ENCODE peak calls at places on chromosomes 3 and 15, in ten cellular contexts. One of them, this sample, is unnamed.

GRCh38 chr3:138670409-138670808 is 61.8 kb downstream of the FAIM start:
- DNase-seq in body of pancreas: peak
- DNase-seq in BE2C: no peak
- DNase-seq in activated CD8-positive, alpha-beta T cell treated with anti-CD3 and anti-CD28 coated beads for 36 hours: no peak
- DNase-seq in foreskin fibroblast: no peak
- DNase-seq in mucosa of descending colon: peak
- DNase-seq in choroid plexus epithelial cell: no peak
- DNase-seq in endothelial cell: no peak
- DNase-seq in dorsolateral prefrontal cortex: no peak
- DNase-seq in fibroblast of lung: no peak
- DNase-seq in this sample: no peak

GRCh38 chr15:101062063-101062462 is 142.9 kb downstream of the LRRK1 start:
- DNase-seq in body of pancreas: no peak
- DNase-seq in BE2C: no peak
- DNase-seq in activated CD8-positive, alpha-beta T cell treated with anti-CD3 and anti-CD28 coated beads for 36 hours: no peak
- DNase-seq in foreskin fibroblast: no peak
- DNase-seq in mucosa of descending colon: no peak
- DNase-seq in choroid plexus epithelial cell: no peak
- DNase-seq in endothelial cell: no peak
- DNase-seq in dorsolateral prefrontal cortex: no peak
- DNase-seq in fibroblast of lung: no peak
- DNase-seq in this sample: no peak

GRCh38 chr3:197577366-197578074 is 21.8 kb upstream of the BDH1 start:
- DNase-seq in body of pancreas: no peak
- DNase-seq in BE2C: no peak
- DNase-seq in activated CD8-positive, alpha-beta T cell treated with anti-CD3 and anti-CD28 coated beads for 36 hours: no peak
- DNase-seq in foreskin fibroblast: no peak
- DNase-seq in mucosa of descending colon: no peak
- DNase-seq in choroid plexus epithelial cell: no peak
- DNase-seq in endothelial cell: no peak
- DNase-seq in dorsolateral prefrontal cortex: no peak
- DNase-seq in fibroblast of lung: no peak
- DNase-seq in this sample: no peak

GRCh38 chr15:81398910-81399551 is 25.0 kb upstream of the TMC3 start:
- DNase-seq in body of pancreas: no peak
- DNase-seq in BE2C: no peak
- DNase-seq in activated CD8-positive, alpha-beta T cell treated with anti-CD3 and anti-CD28 coated beads for 36 hours: no peak
- DNase-seq in foreskin fibroblast: peak
- DNase-seq in mucosa of descending colon: no peak
- DNase-seq in choroid plexus epithelial cell: peak
- DNase-seq in endothelial cell: no peak
- DNase-seq in dorsolateral prefrontal cortex: no peak
- DNase-seq in fibroblast of lung: peak
- DNase-seq in this sample: peak

GRCh38 chr3:35616346-35616745 is 23.0 kb upstream of the ARPP21 start:
- DNase-seq in body of pancreas: no peak
- DNase-seq in BE2C: no peak
- DNase-seq in activated CD8-positive, alpha-beta T cell treated with anti-CD3 and anti-CD28 coated beads for 36 hours: no peak
- DNase-seq in foreskin fibroblast: no peak
- DNase-seq in mucosa of descending colon: no peak
- DNase-seq in choroid plexus epithelial cell: peak
- DNase-seq in endothelial cell: no peak
- DNase-seq in dorsolateral prefrontal cortex: no peak
- DNase-seq in fibroblast of lung: no peak
- DNase-seq in this sample: no peak

GRCh38 chr15:98791046-98791701 is 142.8 kb downstream of the IGF1R start:
- DNase-seq in body of pancreas: no peak
- DNase-seq in BE2C: no peak
- DNase-seq in activated CD8-positive, alpha-beta T cell treated with anti-CD3 and anti-CD28 coated beads for 36 hours: no peak
- DNase-seq in foreskin fibroblast: peak
- DNase-seq in mucosa of descending colon: no peak
- DNase-seq in choroid plexus epithelial cell: no peak
- DNase-seq in endothelial cell: no peak
- DNase-seq in dorsolateral prefrontal cortex: no peak
- DNase-seq in fibroblast of lung: peak
- DNase-seq in this sample: no peak

GRCh38 chr3:46934508-46935167 is 41.9 kb downstream of the CCDC12 start:
- DNase-seq in body of pancreas: no peak
- DNase-seq in BE2C: peak
- DNase-seq in activated CD8-positive, alpha-beta T cell treated with anti-CD3 and anti-CD28 coated beads for 36 hours: no peak
- DNase-seq in foreskin fibroblast: peak
- DNase-seq in mucosa of descending colon: no peak
- DNase-seq in choroid plexus epithelial cell: peak
- DNase-seq in endothelial cell: no peak
- DNase-seq in dorsolateral prefrontal cortex: no peak
- DNase-seq in fibroblast of lung: peak
- DNase-seq in this sample: no peak

GRCh38 chr3:118810499-118811035 is 224.1 kb downstream of the IGSF11 start:
- DNase-seq in body of pancreas: no peak
- DNase-seq in BE2C: no peak
- DNase-seq in activated CD8-positive, alpha-beta T cell treated with anti-CD3 and anti-CD28 coated beads for 36 hours: no peak
- DNase-seq in foreskin fibroblast: no peak
- DNase-seq in mucosa of descending colon: no peak
- DNase-seq in choroid plexus epithelial cell: no peak
- DNase-seq in endothelial cell: no peak
- DNase-seq in dorsolateral prefrontal cortex: no peak
- DNase-seq in fibroblast of lung: no peak
- DNase-seq in this sample: no peak

GRCh38 chr3:51269466-51269865 is 115.6 kb upstream of the MANF start:
- DNase-seq in body of pancreas: no peak
- DNase-seq in BE2C: no peak
- DNase-seq in activated CD8-positive, alpha-beta T cell treated with anti-CD3 and anti-CD28 coated beads for 36 hours: no peak
- DNase-seq in foreskin fibroblast: peak
- DNase-seq in mucosa of descending colon: no peak
- DNase-seq in choroid plexus epithelial cell: peak
- DNase-seq in endothelial cell: no peak
- DNase-seq in dorsolateral prefrontal cortex: no peak
- DNase-seq in fibroblast of lung: peak
- DNase-seq in this sample: no peak

GRCh38 chr3:52829906-52830463 is 487 bp downstream of the ITIH4 start:
- DNase-seq in body of pancreas: no peak
- DNase-seq in BE2C: no peak
- DNase-seq in activated CD8-positive, alpha-beta T cell treated with anti-CD3 and anti-CD28 coated beads for 36 hours: no peak
- DNase-seq in foreskin fibroblast: no peak
- DNase-seq in mucosa of descending colon: no peak
- DNase-seq in choroid plexus epithelial cell: no peak
- DNase-seq in endothelial cell: no peak
- DNase-seq in dorsolateral prefrontal cortex: no peak
- DNase-seq in fibroblast of lung: no peak
- DNase-seq in this sample: no peak

GRCh38 chr3:174358252-174358651 is 500.9 kb upstream of the NAALADL2 start:
- DNase-seq in body of pancreas: no peak
- DNase-seq in BE2C: no peak
- DNase-seq in activated CD8-positive, alpha-beta T cell treated with anti-CD3 and anti-CD28 coated beads for 36 hours: no peak
- DNase-seq in foreskin fibroblast: no peak
- DNase-seq in mucosa of descending colon: no peak
- DNase-seq in choroid plexus epithelial cell: no peak
- DNase-seq in endothelial cell: no peak
- DNase-seq in dorsolateral prefrontal cortex: no peak
- DNase-seq in fibroblast of lung: peak
- DNase-seq in this sample: no peak

GRCh38 chr3:51637941-51638471 is 33.0 kb upstream of the TEX264 start:
- DNase-seq in body of pancreas: peak
- DNase-seq in BE2C: peak
- DNase-seq in activated CD8-positive, alpha-beta T cell treated with anti-CD3 and anti-CD28 coated beads for 36 hours: peak
- DNase-seq in foreskin fibroblast: peak
- DNase-seq in mucosa of descending colon: peak
- DNase-seq in choroid plexus epithelial cell: peak
- DNase-seq in endothelial cell: peak
- DNase-seq in dorsolateral prefrontal cortex: no peak
- DNase-seq in fibroblast of lung: peak
- DNase-seq in this sample: peak

GRCh38 chr3:105866656-105867653 is 1.9 kb downstream of the CBLB start:
- DNase-seq in body of pancreas: no peak
- DNase-seq in BE2C: peak
- DNase-seq in activated CD8-positive, alpha-beta T cell treated with anti-CD3 and anti-CD28 coated beads for 36 hours: peak
- DNase-seq in foreskin fibroblast: peak
- DNase-seq in mucosa of descending colon: peak
- DNase-seq in choroid plexus epithelial cell: peak
- DNase-seq in endothelial cell: no peak
- DNase-seq in dorsolateral prefrontal cortex: no peak
- DNase-seq in fibroblast of lung: peak
- DNase-seq in this sample: no peak

GRCh38 chr3:10774129-10774670 is 41.8 kb upstream of the SLC6A11 start:
- DNase-seq in body of pancreas: no peak
- DNase-seq in BE2C: no peak
- DNase-seq in activated CD8-positive, alpha-beta T cell treated with anti-CD3 and anti-CD28 coated beads for 36 hours: no peak
- DNase-seq in foreskin fibroblast: no peak
- DNase-seq in mucosa of descending colon: no peak
- DNase-seq in choroid plexus epithelial cell: no peak
- DNase-seq in endothelial cell: no peak
- DNase-seq in dorsolateral prefrontal cortex: no peak
- DNase-seq in fibroblast of lung: no peak
- DNase-seq in this sample: no peak

GRCh38 chr3:10770981-10771380 is 45.0 kb upstream of the SLC6A11 start:
- DNase-seq in body of pancreas: no peak
- DNase-seq in BE2C: no peak
- DNase-seq in activated CD8-positive, alpha-beta T cell treated with anti-CD3 and anti-CD28 coated beads for 36 hours: no peak
- DNase-seq in foreskin fibroblast: no peak
- DNase-seq in mucosa of descending colon: no peak
- DNase-seq in choroid plexus epithelial cell: no peak
- DNase-seq in endothelial cell: no peak
- DNase-seq in dorsolateral prefrontal cortex: no peak
- DNase-seq in fibroblast of lung: no peak
- DNase-seq in this sample: no peak

GRCh38 chr3:10771486-10772225 is 44.4 kb upstream of the SLC6A11 start:
- DNase-seq in body of pancreas: no peak
- DNase-seq in BE2C: no peak
- DNase-seq in activated CD8-positive, alpha-beta T cell treated with anti-CD3 and anti-CD28 coated beads for 36 hours: no peak
- DNase-seq in foreskin fibroblast: no peak
- DNase-seq in mucosa of descending colon: no peak
- DNase-seq in choroid plexus epithelial cell: no peak
- DNase-seq in endothelial cell: no peak
- DNase-seq in dorsolateral prefrontal cortex: no peak
- DNase-seq in fibroblast of lung: no peak
- DNase-seq in this sample: no peak

GRCh38 chr3:10770547-10770946 is 45.5 kb upstream of the SLC6A11 start:
- DNase-seq in body of pancreas: no peak
- DNase-seq in BE2C: no peak
- DNase-seq in activated CD8-positive, alpha-beta T cell treated with anti-CD3 and anti-CD28 coated beads for 36 hours: no peak
- DNase-seq in foreskin fibroblast: no peak
- DNase-seq in mucosa of descending colon: no peak
- DNase-seq in choroid plexus epithelial cell: no peak
- DNase-seq in endothelial cell: no peak
- DNase-seq in dorsolateral prefrontal cortex: no peak
- DNase-seq in fibroblast of lung: no peak
- DNase-seq in this sample: no peak

GRCh38 chr3:10772230-10773161 is 43.5 kb upstream of the SLC6A11 start:
- DNase-seq in body of pancreas: no peak
- DNase-seq in BE2C: no peak
- DNase-seq in activated CD8-positive, alpha-beta T cell treated with anti-CD3 and anti-CD28 coated beads for 36 hours: peak
- DNase-seq in foreskin fibroblast: no peak
- DNase-seq in mucosa of descending colon: no peak
- DNase-seq in choroid plexus epithelial cell: peak
- DNase-seq in endothelial cell: peak
- DNase-seq in dorsolateral prefrontal cortex: no peak
- DNase-seq in fibroblast of lung: no peak
- DNase-seq in this sample: no peak
- TF ChIP-seq CTCF in body of pancreas: no peak
- TF ChIP-seq CTCF in BE2C: peak
- TF ChIP-seq CTCF in activated CD8-positive, alpha-beta T cell treated with anti-CD3 and anti-CD28 coated beads for 36 hours: peak
- TF ChIP-seq CTCF in foreskin fibroblast: peak
- TF ChIP-seq CTCF in mucosa of descending colon: no peak
- TF ChIP-seq CTCF in choroid plexus epithelial cell: peak
- TF ChIP-seq CTCF in endothelial cell: peak
- TF ChIP-seq CTCF in dorsolateral prefrontal cortex: no peak
- TF ChIP-seq CTCF in fibroblast of lung: no peak
- TF ChIP-seq CTCF in this sample: no peak

GRCh38 chr3:23648326-23648964 is 157.3 kb upstream of the UBE2E1 start:
- DNase-seq in body of pancreas: no peak
- DNase-seq in BE2C: peak
- DNase-seq in activated CD8-positive, alpha-beta T cell treated with anti-CD3 and anti-CD28 coated beads for 36 hours: no peak
- DNase-seq in foreskin fibroblast: peak
- DNase-seq in mucosa of descending colon: peak
- DNase-seq in choroid plexus epithelial cell: peak
- DNase-seq in endothelial cell: no peak
- DNase-seq in dorsolateral prefrontal cortex: no peak
- DNase-seq in fibroblast of lung: peak
- DNase-seq in this sample: no peak
- TF ChIP-seq CTCF in body of pancreas: no peak
- TF ChIP-seq CTCF in BE2C: peak
- TF ChIP-seq CTCF in activated CD8-positive, alpha-beta T cell treated with anti-CD3 and anti-CD28 coated beads for 36 hours: no peak
- TF ChIP-seq CTCF in foreskin fibroblast: peak
- TF ChIP-seq CTCF in mucosa of descending colon: no peak
- TF ChIP-seq CTCF in choroid plexus epithelial cell: no peak
- TF ChIP-seq CTCF in endothelial cell: no peak
- TF ChIP-seq CTCF in dorsolateral prefrontal cortex: no peak
- TF ChIP-seq CTCF in fibroblast of lung: no peak
- TF ChIP-seq CTCF in this sample: peak

DNA sequence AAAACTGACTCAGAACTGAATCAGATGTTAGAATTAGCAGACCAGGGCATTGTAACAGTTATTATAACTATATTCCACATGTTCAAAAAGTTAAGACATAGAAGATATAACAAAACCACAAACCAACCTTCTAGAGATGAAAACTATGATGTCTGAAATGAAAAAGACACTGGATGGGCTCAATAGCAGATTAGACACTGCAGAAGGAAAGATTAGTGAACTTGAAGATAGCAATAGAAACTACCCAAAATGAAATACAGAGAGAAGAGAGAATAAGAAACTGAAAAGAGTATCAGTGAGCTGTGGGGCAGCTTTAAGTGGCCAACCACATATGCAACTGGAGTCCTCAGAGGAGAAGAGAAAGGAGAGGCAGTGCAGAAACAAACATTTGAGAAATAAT is 132.0 kb upstream of the ATP2B2 start:
- DNase-seq in body of pancreas: no peak
- DNase-seq in BE2C: no peak
- DNase-seq in activated CD8-positive, alpha-beta T cell treated with anti-CD3 and anti-CD28 coated beads for 36 hours: no peak
- DNase-seq in foreskin fibroblast: no peak
- DNase-seq in mucosa of descending colon: no peak
- DNase-seq in choroid plexus epithelial cell: no peak
- DNase-seq in endothelial cell: no peak
- DNase-seq in dorsolateral prefrontal cortex: no peak
- DNase-seq in fibroblast of lung: no peak
- DNase-seq in this sample: no peak
- TF ChIP-seq CTCF in body of pancreas: no peak
- TF ChIP-seq CTCF in BE2C: no peak
- TF ChIP-seq CTCF in activated CD8-positive, alpha-beta T cell treated with anti-CD3 and anti-CD28 coated beads for 36 hours: no peak
- TF ChIP-seq CTCF in foreskin fibroblast: no peak
- TF ChIP-seq CTCF in mucosa of descending colon: no peak
- TF ChIP-seq CTCF in choroid plexus epithelial cell: no peak
- TF ChIP-seq CTCF in endothelial cell: no peak
- TF ChIP-seq CTCF in dorsolateral prefrontal cortex: no peak
- TF ChIP-seq CTCF in fibroblast of lung: no peak
- TF ChIP-seq CTCF in this sample: no peak

DNA sequence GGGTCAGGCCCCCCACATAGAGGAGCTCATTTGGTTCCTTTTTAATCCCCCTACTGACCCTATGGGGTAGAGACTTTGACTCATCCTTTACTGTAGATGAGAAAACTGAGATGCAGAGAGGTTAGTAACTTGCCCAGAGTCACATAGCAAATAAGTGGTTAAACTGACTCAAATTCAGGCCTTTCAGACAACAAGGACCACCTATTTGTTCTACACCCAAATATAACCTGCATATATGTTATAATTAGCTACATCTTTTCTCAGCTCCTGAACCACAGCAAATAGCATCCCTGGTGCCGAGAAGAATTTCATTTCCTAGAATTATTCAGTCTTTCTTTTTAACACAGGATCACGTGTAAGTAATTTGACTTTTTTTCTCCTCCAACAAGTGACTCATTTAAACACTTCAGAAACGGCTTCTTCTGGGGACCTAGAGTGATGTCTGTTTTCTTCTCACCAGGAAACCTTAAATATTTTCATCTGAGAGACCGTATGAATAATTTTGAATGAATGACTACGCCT is 57.4 kb downstream of the MGLL start:
- DNase-seq in body of pancreas: no peak
- DNase-seq in BE2C: no peak
- DNase-seq in activated CD8-positive, alpha-beta T cell treated with anti-CD3 and anti-CD28 coated beads for 36 hours: no peak
- DNase-seq in foreskin fibroblast: peak
- DNase-seq in mucosa of descending colon: no peak
- DNase-seq in choroid plexus epithelial cell: peak
- DNase-seq in endothelial cell: no peak
- DNase-seq in dorsolateral prefrontal cortex: no peak
- DNase-seq in fibroblast of lung: no peak
- DNase-seq in this sample: no peak
- TF ChIP-seq CTCF in body of pancreas: no peak
- TF ChIP-seq CTCF in BE2C: no peak
- TF ChIP-seq CTCF in activated CD8-positive, alpha-beta T cell treated with anti-CD3 and anti-CD28 coated beads for 36 hours: no peak
- TF ChIP-seq CTCF in foreskin fibroblast: no peak
- TF ChIP-seq CTCF in mucosa of descending colon: no peak
- TF ChIP-seq CTCF in choroid plexus epithelial cell: no peak
- TF ChIP-seq CTCF in endothelial cell: no peak
- TF ChIP-seq CTCF in dorsolateral prefrontal cortex: no peak
- TF ChIP-seq CTCF in fibroblast of lung: no peak
- TF ChIP-seq CTCF in this sample: no peak

This sample was measured in AG09319.